ENCODE peak calls at places on chromosome 22, in seven cellular contexts. J is small intestine, G is hepatocyte, T is A549, P is K562, W is right lobe of liver, Y is epithelial cell of esophagus. V is an unnamed sample.

GRCh38 chr22:49021097-49021925 is 806.4 kb downstream of the BRD1 start:
- DNase-seq in W (peak), T (no peak), J (no peak), Y (no peak), G (no peak), P (no peak), V (no peak)

GRCh38 chr22:33823552-33823951 is 96.7 kb downstream of the LARGE1 start:
- DNase-seq in Y (no peak), G (peak), P (no peak), W (no peak), J (no peak), T (no peak), V (no peak)

GRCh38 chr22:39688186-39688768 is 117.7 kb downstream of the CACNA1I start:
- DNase-seq in P (no peak), Y (no peak), G (no peak), W (no peak), T (no peak), J (no peak), V (no peak)

GRCh38 chr22:38258895-38259294 is 13.9 kb downstream of the TMEM184B start:
- DNase-seq in Y (no peak), T (no peak), J (no peak), P (peak), W (no peak), G (no peak), V (no peak)

GRCh38 chr22:33240901-33241300 is 182.7 kb upstream of the SYN3 start:
- DNase-seq in W (no peak), Y (no peak), P (no peak), G (no peak), T (no peak), J (no peak), V (no peak)

GRCh38 chr22:23862103-23862502 is 4.4 kb downstream of the SLC2A11 start:
- DNase-seq in T (peak), Y (peak), G (peak), P (peak), J (peak), W (no peak), V (no peak)

GRCh38 chr22:31138126-31138525 is 2.2 kb downstream of the PLA2G3 start:
- DNase-seq in J (no peak), Y (no peak), G (no peak), P (no peak), T (no peak), W (no peak), V (no peak)

GRCh38 chr22:23525510-23525909 is 54.6 kb downstream of the IGLL1 start:
- DNase-seq in P (no peak), J (no peak), W (no peak), Y (no peak), G (no peak), T (no peak), V (no peak)

GRCh38 chr22:49531533-49531895 is 296.2 kb downstream of the BRD1 start:
- DNase-seq in G (no peak), J (no peak), T (no peak), Y (no peak), W (no peak), P (no peak), V (no peak)

GRCh38 chr22:17087176-17088131 is 2.7 kb downstream of the IL17RA start:
- DNase-seq in T (no peak), G (no peak), P (no peak), Y (no peak), J (peak), W (peak), V (no peak)

GRCh38 chr22:38569181-38569971 is 607 bp downstream of the DMC1 start:
- DNase-seq in J (no peak), G (no peak), T (peak), Y (no peak), P (peak), W (no peak), V (no peak)

GRCh38 chr22:47620391-47620790 is 857.9 kb downstream of the TBC1D22A start:
- DNase-seq in G (no peak), J (no peak), T (no peak), P (no peak), Y (no peak), W (no peak), V (no peak)

GRCh38 chr22:39994566-39995345 is at the start of gene FAM83F:
- DNase-seq in T (no peak), G (peak), W (no peak), J (peak), Y (peak), P (no peak), V (no peak)

GRCh38 chr22:18000441-18001039 is 23.8 kb downstream of the MICAL3 start:
- DNase-seq in P (no peak), G (peak), T (no peak), W (peak), Y (no peak), J (no peak), V (no peak)

GRCh38 chr22:36445158-36445668 is 36.2 kb downstream of the TXN2 start:
- DNase-seq in W (no peak), Y (no peak), G (no peak), P (no peak), T (no peak), J (no peak), V (no peak)

GRCh38 chr22:27240298-27240885 is 561.2 kb downstream of the MN1 start:
- DNase-seq in G (no peak), J (peak), T (no peak), P (no peak), Y (no peak), W (no peak), V (no peak)

GRCh38 chr22:37219534-37219933 is 7.3 kb upstream of the SSTR3 start:
- DNase-seq in W (no peak), T (no peak), P (no peak), Y (no peak), G (no peak), J (no peak), V (no peak)

GRCh38 chr22:35205141-35205775 is 52.0 kb upstream of the HMGXB4 start:
- DNase-seq in W (no peak), J (no peak), Y (no peak), T (no peak), P (no peak), G (no peak), V (no peak)

GRCh38 chr22:19762315-19763140 is 1.9 kb downstream of the TBX1 start:
- DNase-seq in P (no peak), J (no peak), W (no peak), Y (peak), T (no peak), G (no peak), V (no peak)

GRCh38 chr22:19760652-19761002 is at the start of gene TBX1:
- DNase-seq in J (no peak), T (no peak), P (no peak), G (no peak), W (no peak), Y (no peak), V (no peak)

GRCh38 chr22:19761500-19762314 is 1.1 kb downstream of the TBX1 start:
- DNase-seq in P (peak), W (no peak), Y (peak), G (no peak), J (no peak), T (no peak), V (no peak)

GRCh38 chr22:19759994-19760651 is 455 bp upstream of the TBX1 start:
- DNase-seq in Y (no peak), P (peak), J (no peak), W (no peak), T (no peak), G (no peak), V (no peak)

DNA sequence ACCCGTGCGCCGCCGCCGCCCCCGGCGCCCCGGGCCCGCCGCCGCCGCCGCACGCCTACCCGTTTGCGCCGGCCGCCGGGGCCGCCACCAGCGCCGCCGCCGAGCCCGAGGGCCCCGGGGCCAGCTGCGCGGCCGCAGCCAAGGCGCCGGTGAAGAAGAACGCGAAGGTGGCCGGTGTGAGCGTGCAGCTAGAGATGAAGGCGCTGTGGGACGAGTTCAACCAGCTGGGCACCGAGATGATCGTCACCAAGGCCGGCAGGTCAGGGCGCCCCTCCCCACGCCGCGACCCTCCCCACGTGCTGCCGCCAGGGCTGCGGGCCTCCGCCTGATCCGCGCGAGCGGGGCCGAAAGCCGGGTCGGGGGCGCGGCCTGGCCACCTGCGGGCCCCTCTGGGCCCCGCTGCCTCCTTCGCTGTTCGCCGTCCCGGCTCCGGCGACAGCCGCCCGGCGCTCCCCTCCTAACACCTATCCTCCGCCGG is 483 bp downstream of the TBX1 start:
- DNase-seq in P (no peak), J (no peak), Y (peak), G (no peak), W (no peak), T (no peak), V (no peak)
- H3K4me3 ChIP-seq in P (peak), J (peak), Y (peak), G (no peak), W (no peak), T (peak), V (peak)

GRCh38 chr22:25935266-25936058 is 193.5 kb downstream of the MYO18B start:
- DNase-seq in G (no peak), J (no peak), W (no peak), T (no peak), Y (no peak), P (no peak), V (no peak)
- H3K4me3 ChIP-seq in G (no peak), J (no peak), W (no peak), T (no peak), Y (no peak), P (no peak), V (no peak)

GRCh38 chr22:41914611-41915034 is 251 bp downstream of the SHISA8 start:
- DNase-seq in P (no peak), W (no peak), Y (no peak), T (no peak), G (no peak), J (no peak), V (no peak)
- H3K4me3 ChIP-seq in P (peak), W (peak), Y (no peak), T (peak), G (peak), J (peak), V (peak)

DNA sequence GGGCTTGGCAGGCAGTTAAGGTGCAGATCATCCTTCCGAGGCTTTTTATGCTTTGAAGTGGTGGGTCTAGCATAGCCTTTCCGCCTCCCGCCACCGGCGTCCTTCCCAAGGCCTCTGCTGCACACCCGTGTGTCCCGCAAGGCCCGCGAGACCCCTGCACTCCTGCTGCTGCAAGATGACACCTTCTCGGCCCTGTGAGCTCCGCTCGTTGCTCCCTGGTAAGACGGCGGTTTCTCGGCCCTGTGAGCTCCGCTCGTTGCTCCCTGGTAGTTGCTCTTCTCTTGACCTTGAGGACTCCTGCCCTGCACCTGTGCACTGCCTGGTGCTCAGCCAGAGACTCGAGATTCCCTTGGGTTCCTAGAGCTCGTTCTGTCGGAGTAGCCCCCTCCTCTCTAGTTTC is 17.9 kb upstream of the TRMU start:
- DNase-seq in G (no peak), Y (no peak), J (no peak), T (no peak), W (peak), P (no peak), V (no peak)
- H3K4me3 ChIP-seq in G (no peak), Y (no peak), J (no peak), T (no peak), W (no peak), P (no peak), V (no peak)

DNA sequence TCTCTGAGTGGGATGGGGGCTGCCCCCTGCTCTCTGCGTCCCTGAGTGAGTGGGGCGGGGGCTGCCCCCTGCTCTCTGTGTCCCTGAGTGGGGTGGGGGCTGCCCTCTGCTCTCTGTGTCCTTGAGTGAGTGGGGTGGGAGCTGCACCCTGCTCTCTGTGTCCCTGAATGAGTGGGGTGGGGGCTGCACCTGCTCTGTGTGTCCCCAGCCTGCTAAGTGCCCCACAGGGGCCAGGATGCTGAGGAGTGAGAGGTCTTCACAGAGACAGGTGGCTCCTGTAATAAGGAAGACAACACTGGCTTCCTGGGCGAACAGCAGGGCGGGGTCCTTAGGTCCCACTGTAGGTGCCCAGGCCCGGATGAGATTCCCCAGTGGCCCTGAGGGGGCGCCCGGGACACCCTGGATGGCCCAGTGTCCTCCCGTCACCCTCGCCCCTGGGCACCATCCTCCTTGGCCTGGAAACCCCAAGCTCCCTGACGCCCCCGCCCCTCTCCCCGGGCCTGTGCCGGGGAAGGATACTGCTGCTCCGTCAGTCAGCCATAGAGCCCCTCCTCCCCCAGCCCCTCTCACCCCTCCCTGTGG is 3.8 kb upstream of the CCDC188 start:
- DNase-seq in J (no peak), G (no peak), Y (no peak), T (peak), P (peak), W (no peak), V (no peak)
- H3K4me3 ChIP-seq in J (no peak), G (no peak), Y (no peak), T (no peak), P (no peak), W (no peak), V (no peak)

GRCh38 chr22:29702025-29702930 is 17.5 kb upstream of the CABP7 start:
- DNase-seq in G (no peak), J (no peak), W (no peak), Y (no peak), T (peak), P (no peak), V (no peak)
- H3K4me3 ChIP-seq in G (no peak), J (no peak), W (no peak), Y (no peak), T (no peak), P (no peak), V (no peak)

V was measured in iPS DF 6.9.